ENCODE peak calls at places on chromosomes 16 and 17, in six cellular contexts. S, P, F, Y, U and M are unnamed samples.

GRCh38 chr17:16286947-16287562 is 66.2 kb downstream of the CENPV start:
- DNase-seq in S (no peak), P (no peak), F (peak; percentile 3), Y (no peak), U (no peak), M (peak; percentile 58)

GRCh38 chr17:77769215-77769614 is 189.3 kb upstream of the TNRC6C start:
- DNase-seq in S (no peak), P (no peak), F (no peak), Y (no peak), U (no peak), M (no peak)

GRCh38 chr16:29304251-29304900 is 102.1 kb downstream of the NPIPB11 start:
- DNase-seq in S (no peak), P (no peak), F (no peak), Y (no peak), U (no peak), M (no peak)

GRCh38 chr16:86076606-86077005 is 177.6 kb downstream of the IRF8 start:
- DNase-seq in S (no peak), P (no peak), F (no peak), Y (no peak), U (no peak), M (no peak)

GRCh38 chr16:73321942-73322341 is 274.0 kb upstream of the ZFHX3 start:
- DNase-seq in S (no peak), P (no peak), F (no peak), Y (no peak), U (no peak), M (no peak)

GRCh38 chr16:80824623-80825364 is 20.4 kb upstream of the CDYL2 start:
- DNase-seq in S (no peak), P (no peak), F (peak; percentile 57), Y (peak; percentile 27), U (peak; percentile 47), M (no peak)

GRCh38 chr17:7884581-7885356 is 3.8 kb upstream of the CHD3 start:
- DNase-seq in S (no peak), P (peak; percentile 58), F (no peak), Y (no peak), U (no peak), M (no peak)

GRCh38 chr16:82456683-82457082 is 170.1 kb upstream of the CDH13 start:
- DNase-seq in S (no peak), P (peak; percentile 18), F (peak; percentile 74), Y (peak; percentile 14), U (peak; percentile 64), M (peak; percentile 63)

GRCh38 chr16:12119562-12119961 is 143.0 kb downstream of the SNX29 start:
- DNase-seq in S (no peak), P (no peak), F (peak; percentile 78), Y (no peak), U (no peak), M (peak; percentile 27)

GRCh38 chr17:10815318-10815717 is 11.4 kb upstream of the TMEM238L start:
- DNase-seq in S (no peak), P (no peak), F (no peak), Y (no peak), U (no peak), M (no peak)

GRCh38 chr17:43661699-43662431 is at the start of gene MEOX1:
- DNase-seq in S (no peak), P (no peak), F (peak; percentile 66), Y (peak; percentile 35), U (no peak), M (no peak)